ENCODE peak calls at places on chromosomes 5 and 9, in nine cellular contexts. C, W, G, R, X, K, V, J and O are unnamed samples.

GRCh38 chr9:74006935-74007334 is 490.2 kb upstream of the RORB start:
- DNase-seq in J (no peak), K (no peak), R (peak; percentile 19), C (no peak), G (peak; percentile 30), V (no peak), W (peak; percentile 15), X (no peak), O (peak; percentile 62)

GRCh38 chr5:78829811-78830499 is 155.2 kb downstream of the ARSB start:
- DNase-seq in G (no peak), J (no peak), X (no peak), W (peak; percentile 31), K (peak; percentile 74), R (peak; percentile 76), C (no peak), V (peak; percentile 13), O (no peak)

GRCh38 chr9:127130661-127131538 is 8.5 kb upstream of the ANGPTL2 start:
- DNase-seq in K (peak; percentile 70), X (no peak), W (peak; percentile 97), J (no peak), C (peak; percentile 69), R (peak; percentile 79), V (peak; percentile 44), G (peak; percentile 94), O (peak; percentile 96)

GRCh38 chr9:130172161-130172857 is at the start of gene NCS1:
- DNase-seq in X (no peak), W (peak; percentile 71), R (peak; percentile 53), G (peak; percentile 63), K (peak; percentile 64), C (peak; percentile 85), J (no peak), V (peak; percentile 74), O (peak; percentile 77)

GRCh38 chr5:1366514-1366913 is 21.6 kb upstream of the CLPTM1L start:
- DNase-seq in J (peak; percentile 82), G (no peak), X (no peak), V (no peak), W (no peak), R (no peak), K (no peak), C (no peak), O (no peak)

GRCh38 chr5:149759563-149759962 is 29.5 kb downstream of the PPARGC1B start:
- DNase-seq in W (no peak), G (no peak), R (no peak), J (no peak), C (peak; percentile 20), X (no peak), K (no peak), V (no peak), O (no peak)

GRCh38 chr5:40405230-40405629 is 274.5 kb upstream of the PTGER4 start:
- DNase-seq in K (no peak), R (peak; percentile 64), V (no peak), W (no peak), C (no peak), J (no peak), G (peak; percentile 65), X (no peak), O (peak; percentile 70)

GRCh38 chr9:91787931-91788330 is 162.1 kb downstream of the ROR2 start:
- DNase-seq in G (no peak), R (no peak), X (no peak), K (no peak), J (no peak), W (no peak), V (no peak), C (no peak), O (no peak)

GRCh38 chr9:83406901-83407300 is 131.3 kb downstream of the FRMD3 start:
- DNase-seq in K (no peak), W (no peak), R (no peak), J (no peak), G (no peak), X (no peak), V (no peak), C (no peak), O (no peak)

GRCh38 chr5:101866473-101866872 is 429.6 kb downstream of the SLCO4C1 start:
- DNase-seq in R (no peak), V (no peak), C (no peak), W (no peak), K (no peak), G (no peak), X (no peak), J (no peak), O (no peak)

GRCh38 chr5:99320461-99320860 is 391.7 kb upstream of the CHD1 start:
- DNase-seq in X (no peak), G (no peak), V (no peak), J (no peak), R (no peak), K (no peak), W (no peak), C (no peak), O (peak; percentile 33)

GRCh38 chr5:180809403-180810209 is 7.0 kb upstream of the MGAT1 start:
- DNase-seq in R (peak; percentile 89), G (peak; percentile 92), W (peak; percentile 89), J (peak; percentile 94), K (peak; percentile 89), C (no peak), V (peak; percentile 94), X (peak; percentile 70), O (peak; percentile 90)

GRCh38 chr5:150507283-150508020 is 479 bp upstream of the NDST1 start:
- DNase-seq in X (no peak), V (peak; percentile 79), K (no peak), C (no peak), J (no peak), R (no peak), W (no peak), G (no peak), O (no peak)

GRCh38 chr5:84618262-84618661 is 233.6 kb upstream of the EDIL3 start:
- DNase-seq in K (no peak), J (no peak), C (no peak), W (no peak), V (no peak), X (no peak), G (no peak), R (no peak), O (no peak)

GRCh38 chr5:58259685-58260152 is 200.2 kb downstream of the PLK2 start:
- DNase-seq in C (no peak), R (peak; percentile 88), J (no peak), K (no peak), G (peak; percentile 89), X (no peak), W (peak; percentile 98), V (no peak), O (peak; percentile 96)

GRCh38 chr5:17837757-17838156 is 203.5 kb downstream of the TAF11L14 start:
- DNase-seq in G (no peak), X (no peak), C (no peak), W (no peak), K (no peak), J (no peak), V (no peak), R (no peak), O (no peak)

GRCh38 chr5:159161361-159162214 is 47.8 kb downstream of the RNF145 start:
- DNase-seq in V (no peak), C (no peak), X (no peak), W (peak; percentile 35), G (no peak), K (no peak), J (no peak), R (no peak), O (peak; percentile 53)

GRCh38 chr9:112377087-112377486 is 2.8 kb upstream of the HSDL2 start:
- DNase-seq in K (no peak), X (no peak), V (no peak), W (no peak), C (no peak), G (no peak), J (no peak), R (no peak), O (no peak)

GRCh38 chr9:111691686-111692329 is 30.4 kb downstream of the GNG10 start:
- DNase-seq in K (no peak), W (peak; percentile 38), C (no peak), V (no peak), J (peak; percentile 43), X (no peak), G (peak; percentile 68), R (peak; percentile 69), O (peak; percentile 41)

GRCh38 chr5:98510111-98510510 is 263.4 kb upstream of the RGMB start:
- DNase-seq in C (no peak), W (peak; percentile 20), V (peak; percentile 41), R (peak; percentile 16), X (no peak), J (no peak), G (peak; percentile 17), K (no peak), O (peak; percentile 16)

GRCh38 chr9:76161103-76161502 is 233.1 kb downstream of the RFK start:
- DNase-seq in C (no peak), X (no peak), R (no peak), V (no peak), K (no peak), W (no peak), J (no peak), G (no peak), O (no peak)
- H3K4me3 ChIP-seq in C (no peak overlapping the region), X (no peak overlapping the region), R (no peak overlapping the region), V (no peak overlapping the region), K (no peak overlapping the region), W (no peak overlapping the region), J (no peak overlapping the region), G (no peak overlapping the region), O (no peak overlapping the region)

DNA sequence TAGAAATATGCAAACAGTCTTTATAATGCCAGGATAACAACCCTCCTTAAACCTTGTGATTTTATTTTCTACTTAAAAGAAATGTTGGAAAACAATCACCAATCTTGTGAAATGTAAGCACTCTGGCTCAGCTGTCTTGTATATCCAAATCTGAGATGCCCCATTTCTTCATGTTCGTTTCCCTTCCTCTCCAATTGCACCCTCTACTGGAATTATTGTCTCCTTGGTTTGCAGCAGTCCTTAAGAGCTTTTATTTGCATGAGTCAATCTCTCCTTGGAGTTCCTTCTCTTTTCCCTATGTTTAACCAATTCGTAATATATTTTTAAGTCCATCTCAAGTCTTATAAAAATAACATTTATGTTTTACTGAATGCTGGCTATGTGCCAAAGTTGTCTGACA is 362.0 kb upstream of the CDH10 start:
- DNase-seq in R (peak; percentile 3), K (no peak), G (peak; percentile 1), V (no peak), C (no peak), X (no peak), W (peak; percentile 68), J (no peak), O (peak; percentile 7)
- TF ChIP-seq CTCF in R (no peak), K (no peak), G (no peak), V (no peak), C (no peak), X (no peak), W (no peak), J (peak; percentile 20), O (no peak)

DNA sequence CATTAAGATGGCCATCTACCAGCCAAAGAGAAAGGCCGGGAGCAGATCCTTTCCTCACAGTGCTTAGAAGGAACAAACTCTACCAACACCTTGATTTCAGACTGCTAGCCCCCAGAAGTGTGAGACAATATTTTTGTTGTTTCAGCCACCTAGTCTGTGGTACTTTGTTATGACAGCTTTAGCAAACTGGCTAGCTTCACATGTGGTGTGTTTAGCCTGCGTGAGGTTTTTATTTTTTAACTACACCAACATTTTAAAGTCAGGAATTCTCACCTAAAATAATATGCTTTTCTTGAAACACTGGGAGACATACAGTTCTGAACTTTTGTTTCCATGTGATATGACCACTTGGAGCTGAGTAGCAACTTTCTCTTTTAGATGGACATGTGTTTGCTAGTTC is 135.1 kb downstream of the YIPF5 start:
- DNase-seq in W (no peak), R (no peak), G (no peak), C (no peak), X (no peak), K (no peak), J (no peak), V (no peak), O (no peak)
- H3K4me3 ChIP-seq in W (no peak overlapping the region), R (no peak overlapping the region), G (no peak overlapping the region), C (no peak overlapping the region), X (no peak overlapping the region), K (no peak overlapping the region), J (no peak overlapping the region), V (no peak overlapping the region), O (no peak overlapping the region)

GRCh38 chr5:100840364-100840763 is 62.7 kb downstream of the ST8SIA4 start:
- DNase-seq in K (no peak), X (no peak), V (no peak), C (no peak), J (peak; percentile 40), R (peak; percentile 65), G (peak; percentile 63), W (peak; percentile 73), O (peak; percentile 87)
- TF ChIP-seq CTCF in K (no peak), X (no peak), V (no peak), C (no peak), J (no peak), R (peak; percentile 4), G (no peak), W (peak; percentile 15), O (peak; percentile 6)